ENCODE peak calls at places on chromosomes 5 and 9, in ten cellular contexts. V, L, W, H, B, T, A, J, G and O are unnamed samples.

GRCh38 chr5:173629628-173630027 is 13.2 kb upstream of the BOD1 start:
- DNase-seq in J (no peak), G (peak; percentile 15), B (no peak), A (no peak), H (no peak), L (no peak), V (no peak), W (no peak), T (no peak), O (no peak)

GRCh38 chr5:143204474-143205246 is 198.8 kb downstream of the NR3C1 start:
- DNase-seq in T (no peak), W (no peak), G (peak; percentile 20), J (no peak), A (no peak), B (no peak), L (no peak), H (no peak), V (peak; percentile 13), O (no peak)

GRCh38 chr5:172559004-172559932 is 81.8 kb upstream of the NEURL1B start:
- DNase-seq in B (peak; percentile 69), L (no peak), H (peak; percentile 77), A (peak; percentile 69), T (peak; percentile 57), J (no peak), W (no peak), V (peak; percentile 89), G (peak; percentile 94), O (no peak)

GRCh38 chr5:1471240-1471853 is 26.1 kb upstream of the SLC6A3 start:
- DNase-seq in H (no peak), L (no peak), B (no peak), G (no peak), V (no peak), A (no peak), T (peak; percentile 36), W (no peak), J (no peak), O (peak; percentile 38)

GRCh38 chr5:181127907-181128626 is 2.9 kb downstream of the OR2V1 start:
- DNase-seq in H (no peak), T (no peak), V (no peak), G (peak; percentile 6), L (no peak), J (no peak), W (no peak), B (no peak), A (no peak), O (no peak)

GRCh38 chr5:78320461-78320860 is 26.0 kb upstream of the AP3B1 start:
- DNase-seq in V (no peak), T (no peak), B (peak; percentile 49), H (no peak), J (peak; percentile 34), W (peak; percentile 75), A (no peak), L (no peak), G (peak; percentile 40), O (no peak)

GRCh38 chr5:102561894-102562760 is 63.3 kb upstream of the SLCO6A1 start:
- DNase-seq in G (peak; percentile 42), W (no peak), A (no peak), V (peak; percentile 8), T (no peak), L (no peak), H (no peak), B (peak; percentile 18), J (peak; percentile 5), O (peak; percentile 52)

GRCh38 chr9:69605406-69605805 is 66.8 kb downstream of the APBA1 start:
- DNase-seq in H (no peak), L (no peak), J (no peak), G (no peak), B (no peak), T (no peak), V (no peak), A (no peak), W (peak; percentile 18), O (no peak)